ENCODE peak calls at places on chromosome 16, in four cellular contexts. T, O, N and C are unnamed samples.

GRCh38 chr16:89645122-89645521 is 12.4 kb downstream of the CHMP1A start:
- DNase-seq in T (no peak), O (no peak), N (no peak), C (no peak)

GRCh38 chr16:85306071-85306792 is 194.0 kb upstream of the CIBAR2 start:
- DNase-seq in N (peak; percentile 94), O (peak; percentile 86), T (peak; percentile 94), C (peak; percentile 56)

GRCh38 chr16:84483882-84484565 is 20.4 kb downstream of the MEAK7 start:
- DNase-seq in T (no peak), N (no peak), O (no peak), C (no peak)

GRCh38 chr16:18800674-18801196 is 614 bp downstream of the ARL6IP1 start:
- DNase-seq in N (peak; percentile 21), O (peak; percentile 51), T (no peak), C (peak; percentile 25)

GRCh38 chr16:52629296-52629695 is 82.4 kb upstream of the TOX3 start:
- DNase-seq in O (no peak), N (no peak), T (no peak), C (no peak)

GRCh38 chr16:14400285-14400977 is 229.6 kb downstream of the PARN start:
- DNase-seq in O (no peak), N (no peak), T (no peak), C (no peak)

GRCh38 chr16:69761983-69762842 is at the start of gene WWP2:
- DNase-seq in O (peak; percentile 86), N (peak; percentile 76), T (peak; percentile 79), C (peak; percentile 68)

GRCh38 chr16:47928008-47928407 is 227.8 kb downstream of the ABCC12 start:
- DNase-seq in N (no peak), T (no peak), O (no peak), C (no peak)

GRCh38 chr16:21088646-21089538 is 61.8 kb downstream of the DNAH3 start:
- DNase-seq in O (no peak), N (peak; percentile 20), T (no peak), C (peak; percentile 60)

GRCh38 chr16:84138824-84139627 is 6.0 kb downstream of the HSDL1 start:
- DNase-seq in T (no peak), N (peak; percentile 32), O (no peak), C (peak; percentile 58)

DNA sequence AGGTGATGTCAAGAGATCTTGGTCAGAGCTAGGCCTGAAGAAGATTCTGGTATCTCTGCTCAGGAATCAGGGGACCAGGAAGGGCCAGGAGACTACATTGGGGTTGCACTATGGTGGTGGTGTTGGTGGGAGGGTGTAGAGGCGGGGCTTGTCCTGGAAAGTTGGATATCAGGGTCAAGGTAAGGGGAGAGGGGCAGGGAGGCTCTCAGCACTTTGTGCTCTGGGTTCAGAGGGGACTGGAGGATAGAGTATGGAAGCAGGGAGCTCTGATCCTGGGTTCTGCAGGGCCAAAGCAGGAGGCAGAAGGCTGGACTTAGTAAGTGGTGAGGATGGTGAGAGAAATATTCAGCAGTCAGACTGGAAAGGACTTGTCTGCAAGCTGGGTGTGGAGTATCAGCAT is 3.0 kb downstream of the NOL3 start:
- DNase-seq in N (no peak), O (no peak), T (no peak), C (no peak)
- H3K4me3 ChIP-seq in N (no peak overlapping the region), O (no peak overlapping the region), T (no peak overlapping the region), C (no peak overlapping the region)

DNA sequence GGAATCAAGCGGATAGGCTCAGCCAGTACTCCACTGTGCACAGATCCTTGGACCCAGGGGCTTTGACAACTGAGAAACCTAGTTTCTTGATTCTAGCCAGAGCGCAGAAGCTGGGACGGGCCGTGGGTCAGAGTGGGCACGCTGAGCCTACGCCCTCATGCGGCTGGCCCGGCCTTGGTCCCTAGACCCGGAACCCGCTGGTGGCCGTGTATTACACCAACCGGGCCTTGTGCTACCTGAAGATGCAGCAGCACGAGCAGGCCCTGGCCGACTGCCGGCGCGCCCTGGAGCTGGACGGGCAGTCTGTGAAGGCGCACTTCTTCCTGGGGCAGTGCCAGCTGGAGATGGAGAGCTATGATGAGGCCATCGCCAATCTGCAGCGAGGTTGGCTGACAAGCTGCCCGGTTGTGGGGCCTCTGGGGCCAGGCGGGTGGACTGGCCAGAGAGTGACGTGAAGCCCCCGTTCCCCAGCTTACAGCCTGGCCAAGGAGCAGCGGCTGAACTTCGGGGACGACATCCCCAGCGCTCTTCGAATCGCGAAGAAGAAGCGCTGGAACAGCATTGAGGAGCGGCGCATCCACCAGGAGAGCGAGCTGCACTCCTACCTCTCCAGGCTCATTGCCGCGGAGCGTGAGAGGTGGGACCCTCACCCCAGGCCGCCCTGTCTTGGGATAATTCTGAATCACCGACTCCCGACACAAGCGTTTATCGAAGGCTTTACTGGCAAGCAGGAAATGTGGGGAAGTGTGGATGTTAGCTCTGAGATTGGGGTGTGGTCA is 946 bp downstream of the STUB1 start:
- DNase-seq in N (peak; percentile 58), O (peak; percentile 71), T (peak; percentile 74), C (peak; percentile 40)
- TF ChIP-seq CTCF in N (no peak), O (no peak), T (no peak), C (no peak)

GRCh38 chr16:49698416-49698815 is 157.5 kb downstream of the ZNF423 start:
- DNase-seq in T (peak; percentile 64), N (peak; percentile 56), O (no peak), C (no peak)
- H3K4me3 ChIP-seq in T (peak overlapping the region; percentile 6), N (no peak overlapping the region), O (no peak overlapping the region), C (no peak overlapping the region)

GRCh38 chr16:72947379-72948237 is 100.3 kb downstream of the ZFHX3 start:
- DNase-seq in T (no peak), N (no peak), O (no peak), C (no peak)
- TF ChIP-seq CTCF in T (no peak), N (no peak), O (no peak), C (no peak)

DNA sequence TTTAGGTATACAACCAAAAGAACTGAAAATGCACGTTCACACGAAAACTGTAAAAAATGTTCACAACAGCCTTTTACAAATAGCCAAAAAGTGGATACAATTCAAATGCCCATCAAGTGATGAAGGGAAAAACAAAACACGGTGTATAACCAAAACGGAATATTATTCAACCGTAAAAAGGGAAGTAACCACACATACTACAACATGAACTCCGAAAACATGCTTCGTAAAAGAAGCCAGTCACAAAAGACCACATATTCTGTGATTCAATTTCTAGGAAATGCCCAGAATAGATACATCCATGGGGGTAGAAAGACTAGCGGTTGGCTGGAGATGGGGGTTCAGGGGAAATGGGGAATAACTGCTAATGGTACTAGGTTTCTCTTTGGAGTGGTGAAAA is 81.5 kb upstream of the TRAP1 start:
- DNase-seq in N (no peak), T (no peak), O (no peak), C (no peak)
- H3K4me3 ChIP-seq in N (no peak overlapping the region), T (no peak overlapping the region), O (no peak overlapping the region), C (no peak overlapping the region)

GRCh38 chr16:75466760-75467159 is 2.3 kb upstream of the TMEM170A start:
- DNase-seq in N (no peak), O (no peak), T (no peak), C (no peak)

GRCh38 chr16:75461575-75461974 is 2.9 kb downstream of the TMEM170A start:
- DNase-seq in O (no peak), T (no peak), N (no peak), C (no peak)

GRCh38 chr16:75460441-75460840 is 4.0 kb downstream of the TMEM170A start:
- DNase-seq in O (no peak), T (no peak), N (peak; percentile 34), C (no peak)

GRCh38 chr16:75462804-75463203 is 1.7 kb downstream of the TMEM170A start:
- DNase-seq in T (no peak), N (no peak), O (no peak), C (no peak)

DNA sequence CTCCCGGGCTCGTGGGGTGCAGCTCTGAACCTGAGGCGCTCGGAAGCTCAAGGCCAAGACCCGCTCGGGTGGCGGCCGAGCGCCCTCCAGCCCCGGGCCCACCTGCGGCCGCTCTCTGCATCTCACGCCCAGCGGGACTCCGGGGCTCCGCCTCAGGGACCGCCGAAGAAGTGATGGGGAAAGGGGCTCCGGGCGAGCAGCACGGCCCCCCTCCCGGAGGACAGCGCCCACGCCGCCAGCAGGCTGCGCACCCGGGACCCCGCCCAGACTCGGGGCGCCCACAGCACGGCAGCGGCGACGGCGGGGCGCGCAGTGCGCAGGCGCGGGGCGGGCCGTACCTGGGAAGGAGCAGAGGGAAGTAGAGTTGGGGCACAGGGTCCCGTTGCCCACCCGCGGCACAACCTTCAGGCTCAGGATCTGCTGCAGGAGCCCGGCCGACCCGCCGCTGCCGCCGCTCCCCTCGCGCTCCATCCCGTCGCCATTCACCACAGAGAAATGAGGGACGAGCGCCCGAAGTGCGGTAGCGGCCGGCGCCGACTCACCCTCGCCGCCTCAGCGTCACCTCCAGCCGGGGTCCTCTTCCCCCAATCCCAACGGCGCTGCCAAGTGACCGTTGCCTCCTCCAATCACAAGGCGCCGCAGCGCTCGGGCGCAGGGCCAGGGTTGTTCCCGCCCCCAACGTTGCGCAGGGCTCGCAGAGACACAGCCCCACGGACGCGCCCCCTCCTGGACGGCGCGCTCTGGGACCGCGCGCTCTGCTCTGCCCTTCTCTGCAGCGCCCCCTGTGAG is at the start of gene TMEM170A:
- DNase-seq in N (peak; percentile 100), T (peak; percentile 100), O (peak; percentile 100), C (peak; percentile 99)
- TF ChIP-seq CTCF in N (peak; percentile 98), T (peak; percentile 100), O (peak; percentile 100), C (peak; percentile 100)

GRCh38 chr16:2007081-2007836 is 2.4 kb downstream of the ZNF598 start:
- DNase-seq in N (no peak), O (peak; percentile 40), T (no peak), C (no peak)
- H3K4me3 ChIP-seq in N (peak overlapping the region; percentile 79), O (no peak overlapping the region), T (no peak overlapping the region), C (peak overlapping the region; percentile 10)

GRCh38 chr16:67339453-67339852 is 12.8 kb downstream of the LRRC36 start:
- DNase-seq in O (no peak), T (no peak), N (peak; percentile 56), C (peak; percentile 49)
- TF ChIP-seq CTCF in O (no peak), T (no peak), N (peak; percentile 27), C (peak; percentile 29)

DNA sequence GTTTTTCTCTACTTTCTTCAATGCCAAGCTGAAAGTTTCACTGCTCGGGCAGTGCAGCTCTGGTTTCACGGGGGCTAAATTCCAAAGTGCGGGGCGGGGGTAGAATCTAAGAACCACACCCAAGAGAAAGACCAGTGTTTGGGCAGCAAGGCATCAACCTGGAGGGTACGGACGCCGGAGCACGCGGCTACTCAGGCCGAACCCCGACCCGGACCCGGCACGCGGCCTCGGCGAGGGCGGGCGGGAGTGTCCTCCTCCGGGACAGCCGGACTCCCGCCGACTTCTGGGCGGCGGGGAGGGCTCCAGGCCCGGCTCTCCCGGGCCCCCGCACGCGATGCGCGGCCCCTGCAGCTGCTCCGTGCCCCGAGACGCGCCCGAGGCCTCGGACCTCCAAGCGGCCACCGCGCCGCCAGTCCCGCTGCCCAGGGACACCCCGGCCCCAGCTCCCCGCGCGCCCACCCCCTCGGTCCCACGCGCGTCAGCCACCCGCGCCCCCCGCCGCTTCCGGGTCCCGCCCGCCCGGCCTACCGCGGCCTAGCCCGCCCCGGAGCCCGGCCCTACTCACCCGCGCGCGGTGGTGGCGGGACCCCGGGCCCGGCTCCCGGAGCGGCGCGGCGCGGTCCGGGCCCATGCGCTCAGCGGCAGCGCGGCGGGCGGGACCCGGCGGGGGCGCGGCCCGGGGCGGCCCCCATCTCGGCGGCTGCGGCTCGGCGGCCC is 561 bp downstream of the AXIN1 start:
- DNase-seq in N (peak; percentile 11), T (peak; percentile 67), O (peak; percentile 74), C (no peak)
- H3K4me3 ChIP-seq in N (peak overlapping the region; percentile 66), T (peak overlapping the region; percentile 64), O (peak overlapping the region; percentile 68), C (peak overlapping the region; percentile 54)